ENCODE peak calls at places on chromosomes 4 and X, in five cellular contexts. L is K562, E is ovary, Q is A549, O is tibial nerve. U is an unnamed sample.

GRCh38 chr4:171599628-171600027 is 213.6 kb upstream of the GALNTL6 start:
- DNase-seq in E (no peak), L (no peak), Q (no peak), O (no peak), U (no peak)

GRCh38 chr4:168318266-168318895 is at the start of gene DDX60:
- DNase-seq in L (peak), E (peak), O (peak), Q (peak), U (peak)

GRCh38 chrX:139058831-139059495 is 347.4 kb upstream of the FGF13 start:
- DNase-seq in O (no peak), E (no peak), L (no peak), Q (no peak), U (no peak)

GRCh38 chrX:106862972-106863688 is 40.0 kb downstream of the RIPPLY1 start:
- DNase-seq in Q (peak), O (no peak), L (no peak), E (no peak), U (no peak)

GRCh38 chr4:189121336-189121735 is 819.3 kb upstream of the FRG1 start:
- DNase-seq in Q (no peak), L (no peak), E (no peak), O (no peak), U (no peak)

GRCh38 chr4:101987623-101988243 is 197.2 kb downstream of the BANK1 start:
- DNase-seq in L (no peak), E (no peak), O (no peak), Q (no peak), U (no peak)

GRCh38 chrX:116726806-116727205 is 264.0 kb upstream of the CT83 start:
- DNase-seq in O (no peak), L (no peak), E (no peak), Q (no peak), U (no peak)

GRCh38 chr4:123260429-123261052 is 136.1 kb upstream of the SPRY1 start:
- DNase-seq in Q (no peak), L (no peak), O (no peak), E (no peak), U (no peak)

GRCh38 chrX:124829930-124830329 is 483.6 kb downstream of the SH2D1A start:
- DNase-seq in E (no peak), Q (no peak), L (no peak), O (no peak), U (no peak)

GRCh38 chrX:2715066-2715600 is 24.0 kb downstream of the CD99 start:
- DNase-seq in Q (no peak), O (no peak), L (no peak), E (no peak), U (peak)

GRCh38 chr4:74930166-74930565 is 2.8 kb upstream of the PARM1 start:
- DNase-seq in L (no peak), Q (no peak), O (no peak), E (no peak), U (no peak)

GRCh38 chr4:13907255-13907751 is 279.8 kb upstream of the BOD1L1 start:
- DNase-seq in L (no peak), Q (peak), E (no peak), O (no peak), U (no peak)
- TF ChIP-seq EP300 in L (no peak), Q (peak), E (no peak), O (no peak), U (no peak)

DNA sequence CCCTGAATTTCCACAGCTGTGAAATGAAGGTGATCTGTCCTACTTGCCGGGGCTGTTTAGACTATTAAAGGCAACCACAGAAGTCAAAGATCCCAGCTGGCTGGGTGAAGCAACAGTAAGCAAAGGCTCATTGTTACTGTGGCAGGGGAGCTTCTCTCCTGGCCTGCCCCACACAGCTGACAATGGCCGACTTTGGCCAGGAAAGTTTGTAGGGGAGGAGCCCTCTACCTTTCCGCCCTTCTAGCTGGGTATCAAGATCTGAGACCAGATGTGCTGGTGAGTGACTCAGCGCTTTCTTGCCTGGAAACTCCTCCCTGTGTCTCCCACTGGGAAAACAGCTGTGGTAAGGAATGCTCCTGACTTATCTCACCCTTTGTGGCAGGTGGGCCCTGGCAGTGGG is 21.1 kb downstream of the RASSF6 start:
- DNase-seq in E (peak), O (no peak), L (peak), Q (peak), U (no peak)
- H3K4me3 ChIP-seq in E (no peak), O (no peak), L (no peak), Q (no peak), U (no peak)

GRCh38 chrX:121010218-121010617 is 24.7 kb upstream of the CT47A1 start:
- DNase-seq in Q (no peak), E (no peak), O (no peak), L (no peak), U (no peak)

GRCh38 chrX:121009764-121010163 is 24.2 kb upstream of the CT47A1 start:
- DNase-seq in Q (no peak), O (no peak), E (no peak), L (no peak), U (no peak)

GRCh38 chrX:121013897-121014455 is 28.4 kb upstream of the CT47A1 start:
- DNase-seq in L (no peak), O (no peak), E (no peak), Q (no peak), U (no peak)

GRCh38 chrX:121011254-121011653 is 25.7 kb upstream of the CT47A1 start:
- DNase-seq in L (no peak), E (no peak), Q (no peak), O (no peak), U (no peak)

GRCh38 chrX:121008920-121009319 is 23.4 kb upstream of the CT47A1 start:
- DNase-seq in Q (no peak), L (no peak), E (no peak), O (no peak), U (no peak)
- TF ChIP-seq EP300 in Q (no peak), L (no peak), E (no peak), O (peak), U (no peak)

DNA sequence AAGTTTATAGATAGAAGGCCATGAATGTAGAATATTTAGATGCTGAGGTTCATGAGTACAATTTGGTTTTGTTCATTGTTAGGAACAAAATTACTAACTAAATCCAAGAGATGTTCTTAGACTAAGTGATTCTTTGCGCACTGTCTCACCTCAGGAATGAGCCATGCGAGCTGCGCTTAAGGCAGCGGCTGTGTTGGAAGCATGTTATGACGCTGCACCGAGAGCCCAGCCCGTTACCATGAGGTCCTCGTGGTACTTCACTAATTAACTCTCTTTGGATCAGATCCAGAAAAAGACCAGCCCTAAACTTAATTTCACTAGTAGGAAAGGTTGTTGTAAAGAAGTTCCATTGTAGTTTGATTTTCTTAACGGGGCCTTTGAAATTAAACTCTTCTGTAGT is 166.3 kb downstream of the RAPGEF2 start:
- DNase-seq in E (no peak), Q (no peak), O (no peak), L (no peak), U (no peak)
- H3K4me3 ChIP-seq in E (no peak), Q (no peak), O (peak), L (no peak), U (no peak)

GRCh38 chr4:21593268-21594002 is 355.1 kb downstream of the KCNIP4 start:
- DNase-seq in E (no peak), Q (no peak), O (no peak), L (no peak), U (no peak)
- TF ChIP-seq EP300 in E (no peak), Q (no peak), O (no peak), L (no peak), U (no peak)

DNA sequence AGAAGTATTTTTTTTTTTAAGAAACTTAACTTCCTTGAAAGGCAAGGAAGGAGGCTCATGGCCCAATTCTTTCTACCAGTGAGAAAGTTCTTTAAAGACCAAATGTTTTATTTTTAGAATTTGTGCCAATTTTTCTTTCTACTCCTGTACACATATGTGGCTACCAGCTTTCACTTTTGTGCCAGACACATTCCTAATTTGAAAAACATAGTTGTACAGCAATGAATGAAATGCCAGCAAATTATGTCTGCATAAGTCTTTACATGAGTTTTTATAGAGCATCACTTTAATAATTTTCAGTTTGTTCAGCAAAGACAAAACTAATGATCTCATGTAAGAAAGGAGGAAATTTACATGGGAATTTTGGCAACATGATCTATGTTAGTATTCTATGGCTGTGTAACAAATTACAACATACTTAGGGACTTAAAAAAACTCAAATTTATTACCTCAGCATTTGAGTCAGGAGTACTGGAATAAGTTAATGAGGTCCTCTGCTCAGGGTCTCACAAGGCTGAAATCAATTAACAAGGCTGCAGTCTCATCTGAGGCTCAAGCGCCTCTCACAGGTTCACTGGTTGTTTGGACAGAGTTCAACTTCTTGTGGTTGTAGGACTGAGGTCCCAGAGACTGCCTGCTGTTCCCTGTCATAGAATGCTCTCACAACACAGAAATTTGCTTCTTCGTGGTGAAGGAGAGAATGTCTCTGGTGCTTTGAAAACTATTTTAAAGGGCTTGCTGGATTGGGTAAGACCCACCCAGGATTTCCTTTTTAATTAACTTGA is 678.2 kb upstream of the FAM241A start:
- DNase-seq in L (no peak), E (no peak), O (no peak), Q (no peak), U (no peak)
- H3K4me3 ChIP-seq in L (no peak), E (no peak), O (no peak), Q (no peak), U (no peak)

GRCh38 chrX:49846004-49846403 is 16.9 kb downstream of the PAGE4 start:
- DNase-seq in Q (no peak), O (no peak), L (no peak), E (no peak), U (no peak)

GRCh38 chrX:49840679-49841078 is 11.6 kb downstream of the PAGE4 start:
- DNase-seq in E (peak), O (peak), L (peak), Q (peak), U (no peak)

GRCh38 chrX:49844622-49845021 is 15.5 kb downstream of the PAGE4 start:
- DNase-seq in E (no peak), Q (no peak), L (no peak), O (no peak), U (no peak)

GRCh38 chrX:49846545-49846944 is 17.4 kb downstream of the PAGE4 start:
- DNase-seq in O (no peak), Q (no peak), L (no peak), E (no peak), U (no peak)

GRCh38 chrX:49842603-49843002 is 13.5 kb downstream of the PAGE4 start:
- DNase-seq in E (no peak), L (peak), O (no peak), Q (no peak), U (no peak)
- TF ChIP-seq EP300 in E (no peak), L (no peak), O (no peak), Q (no peak), U (no peak)

DNA sequence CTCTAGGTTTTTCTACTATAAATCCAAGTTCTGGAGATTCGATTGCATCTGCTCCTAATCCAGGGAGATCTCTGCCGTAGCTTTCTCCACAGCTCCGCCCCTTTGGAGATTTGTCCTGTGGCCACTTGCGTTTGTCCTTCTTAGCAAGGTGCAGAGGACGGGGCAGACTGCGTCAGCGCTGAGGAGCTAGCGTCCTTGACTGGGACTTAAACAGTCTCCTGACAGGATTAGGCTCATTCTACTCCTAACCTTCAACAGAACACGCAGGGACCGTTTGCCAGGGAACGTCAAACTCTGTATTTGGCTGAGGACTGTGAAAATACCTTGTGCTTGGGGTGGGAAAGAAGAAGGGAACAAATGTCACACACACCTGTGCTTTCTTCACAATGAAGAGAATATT is 38.6 kb downstream of the SORBS2 start:
- DNase-seq in L (no peak), E (no peak), Q (no peak), O (no peak), U (no peak)
- H3K4me3 ChIP-seq in L (no peak), E (no peak), Q (no peak), O (no peak), U (peak)

DNA sequence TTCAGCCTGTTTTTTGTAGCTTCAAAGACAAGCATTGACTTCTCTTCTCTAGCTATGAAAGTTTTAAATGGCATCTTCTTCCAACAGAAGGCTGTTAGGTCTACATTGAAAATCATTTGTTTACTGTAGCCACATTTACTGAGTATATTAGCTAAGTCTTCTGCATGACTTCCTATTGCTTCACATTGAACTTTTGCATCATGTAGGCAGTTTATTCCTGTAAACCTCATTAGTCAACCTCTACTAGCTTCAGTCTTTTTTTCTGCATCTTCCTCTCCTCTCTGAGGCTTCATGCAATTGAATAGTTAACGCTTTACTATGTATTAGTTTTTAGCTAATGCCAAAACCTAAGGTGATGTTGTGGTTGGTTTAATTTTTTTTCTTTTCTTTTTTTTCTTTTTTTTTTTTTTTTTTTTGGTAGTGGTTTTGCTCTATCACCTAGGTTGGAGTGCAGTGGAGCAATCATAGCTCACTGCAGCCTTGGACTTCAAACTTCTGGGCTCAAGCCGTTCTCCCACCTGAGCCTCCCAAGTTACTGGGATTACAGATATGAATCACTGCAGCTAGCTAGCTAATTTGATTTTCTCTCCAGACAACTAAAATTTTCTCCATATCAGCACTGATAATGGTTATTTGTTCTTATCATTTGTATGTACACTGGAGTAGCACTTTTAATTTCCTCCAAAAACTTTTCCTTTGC is 3.4 kb downstream of the UGT2A3 start:
- DNase-seq in O (no peak), L (no peak), Q (no peak), E (no peak), U (no peak)
- TF ChIP-seq EP300 in O (no peak), L (no peak), Q (no peak), E (no peak), U (no peak)

U was measured in suprapubic skin.